ENCODE peak calls at places on chromosomes 13 and 19, in four cellular contexts. One of them, this sample, is unnamed.
A peak's percentile ranks its signal among the peaks of the same experiment; 100 is the strongest.

GRCh38 chr19:39211731-39212376 is 7.8 kb upstream of the SYCN start:
- DNase-seq in DMS79 treated with DMSO at 0.1 percent for 48 hours: no peak
- DNase-seq in T-helper 1 cell: no peak
- DNase-seq in germinal center: no peak
- DNase-seq in this sample: no peak

GRCh38 chr19:1809663-1810062 is 2.4 kb downstream of the ATP8B3 start:
- DNase-seq in DMS79 treated with DMSO at 0.1 percent for 48 hours: no peak
- DNase-seq in T-helper 1 cell: no peak
- DNase-seq in germinal center: no peak
- DNase-seq in this sample: no peak

GRCh38 chr13:66663206-66663605 is 566.9 kb downstream of the PCDH9 start:
- DNase-seq in DMS79 treated with DMSO at 0.1 percent for 48 hours: no peak
- DNase-seq in T-helper 1 cell: no peak
- DNase-seq in germinal center: no peak
- DNase-seq in this sample: no peak

GRCh38 chr13:25118371-25118770 is 22.4 kb downstream of the PABPC3 start:
- DNase-seq in DMS79 treated with DMSO at 0.1 percent for 48 hours: no peak
- DNase-seq in T-helper 1 cell: no peak
- DNase-seq in germinal center: peak; percentile 12
- DNase-seq in this sample: no peak

GRCh38 chr13:77751513-77752456 is 54.3 kb downstream of the SLAIN1 start:
- DNase-seq in DMS79 treated with DMSO at 0.1 percent for 48 hours: peak; percentile 7
- DNase-seq in T-helper 1 cell: peak; percentile 16
- DNase-seq in germinal center: peak; percentile 49
- DNase-seq in this sample: peak; percentile 28

GRCh38 chr13:105343134-105343806 is 1192.2 kb downstream of the EFNB2 start:
- DNase-seq in DMS79 treated with DMSO at 0.1 percent for 48 hours: no peak
- DNase-seq in T-helper 1 cell: no peak
- DNase-seq in germinal center: no peak
- DNase-seq in this sample: no peak

GRCh38 chr13:22110368-22110767 is 439.5 kb downstream of the FGF9 start:
- DNase-seq in DMS79 treated with DMSO at 0.1 percent for 48 hours: no peak
- DNase-seq in T-helper 1 cell: no peak
- DNase-seq in germinal center: no peak
- DNase-seq in this sample: no peak

GRCh38 chr19:48671456-48671995 is 1.3 kb downstream of the NTN5 start:
- DNase-seq in DMS79 treated with DMSO at 0.1 percent for 48 hours: no peak
- DNase-seq in T-helper 1 cell: no peak
- DNase-seq in germinal center: no peak
- DNase-seq in this sample: no peak

GRCh38 chr13:28532226-28533048 is 37.5 kb upstream of the FLT1 start:
- DNase-seq in DMS79 treated with DMSO at 0.1 percent for 48 hours: peak; percentile 8
- DNase-seq in T-helper 1 cell: no peak
- DNase-seq in germinal center: no peak
- DNase-seq in this sample: no peak

This sample was measured in RPMI8226.